ENCODE peak calls at places on chromosomes 11 and 22, in five cellular contexts. P, K, M, A and U are unnamed samples.

GRCh38 chr22:46290121-46290842 is 6.4 kb upstream of the GTSE1 start:
- DNase-seq in A (no peak), K (no peak), P (no peak), M (no peak), U (no peak)

GRCh38 chr22:10781571-10782403 is 4746.2 kb upstream of the OR11H1 start:
- DNase-seq in M (no peak), P (no peak), A (no peak), K (no peak), U (no peak)

GRCh38 chr11:6655790-6656580 is at the start of gene DCHS1:
- DNase-seq in K (no peak), M (no peak), P (no peak), A (no peak), U (no peak)

GRCh38 chr22:44162960-44163359 is 17.8 kb upstream of the PARVG start:
- DNase-seq in A (no peak), M (no peak), P (no peak), K (no peak), U (no peak)

GRCh38 chr22:25420925-25421904 is 143.3 kb upstream of the GRK3 start:
- DNase-seq in P (no peak), M (peak; percentile 68), K (no peak), A (no peak), U (no peak)

GRCh38 chr11:11329062-11329806 is 23.8 kb downstream of the CSNK2A3 start:
- DNase-seq in P (no peak), A (no peak), M (no peak), K (no peak), U (no peak)

GRCh38 chr22:18114495-18114894 is 3.9 kb downstream of the TUBA8 start:
- DNase-seq in A (no peak), M (no peak), P (no peak), K (no peak), U (no peak)

GRCh38 chr11:66082936-66083698 is 13.0 kb downstream of the PACS1 start:
- DNase-seq in K (no peak), A (no peak), M (no peak), P (no peak), U (no peak)

GRCh38 chr11:62545437-62546243 is 966 bp downstream of the AHNAK start:
- DNase-seq in M (peak; percentile 81), K (peak; percentile 91), A (peak; percentile 78), P (no peak), U (no peak)

GRCh38 chr11:121091492-121092179 is 9.4 kb upstream of the TECTA start:
- DNase-seq in P (no peak), M (no peak), K (no peak), A (no peak), U (no peak)

GRCh38 chr11:14054708-14055107 is 92.2 kb downstream of the SPON1 start:
- DNase-seq in A (no peak), M (no peak), K (no peak), P (no peak), U (no peak)

GRCh38 chr11:9601041-9601875 is 27.8 kb downstream of the WEE1 start:
- DNase-seq in A (no peak), P (peak; percentile 42), M (peak; percentile 69), K (no peak), U (peak; percentile 48)

GRCh38 chr22:46413725-46414379 is 78.3 kb downstream of the TRMU start:
- DNase-seq in M (no peak), P (no peak), K (no peak), A (no peak), U (no peak)

GRCh38 chr22:35894464-35894878 is 134.2 kb downstream of the RBFOX2 start:
- DNase-seq in A (no peak), P (no peak), M (no peak), K (no peak), U (no peak)

GRCh38 chr11:86388198-86388597 is 13.5 kb downstream of the CCDC81 start:
- DNase-seq in A (no peak), P (no peak), M (no peak), K (no peak), U (no peak)

GRCh38 chr22:24482586-24482985 is 12.5 kb upstream of the UPB1 start:
- DNase-seq in K (peak; percentile 61), M (no peak), A (no peak), P (no peak), U (no peak)

GRCh38 chr11:61160487-61161189 is 588 bp downstream of the VPS37C start:
- DNase-seq in A (no peak), P (no peak), K (no peak), M (no peak), U (no peak)

GRCh38 chr11:8384199-8384821 is 120.6 kb upstream of the LMO1 start:
- DNase-seq in P (no peak), K (peak; percentile 93), A (no peak), M (peak; percentile 74), U (no peak)

GRCh38 chr11:130675917-130676316 is 227.5 kb downstream of the ADAMTS15 start:
- DNase-seq in K (no peak), P (no peak), A (no peak), M (no peak), U (no peak)

GRCh38 chr22:41382610-41383009 is 868 bp downstream of the TEF start:
- DNase-seq in P (no peak), K (no peak), M (no peak), A (no peak), U (no peak)

GRCh38 chr11:69620663-69621290 is 20.2 kb upstream of the CCND1 start:
- DNase-seq in K (no peak), P (no peak), M (no peak), A (no peak), U (no peak)

GRCh38 chr11:78244546-78245315 is 56.0 kb downstream of the USP35 start:
- DNase-seq in K (no peak), M (no peak), P (no peak), A (no peak), U (no peak)

GRCh38 chr22:35860087-35860733 is 142.5 kb downstream of the APOL5 start:
- DNase-seq in A (no peak), P (no peak), K (no peak), M (no peak), U (no peak)

GRCh38 chr11:118939948-118940598 is 14.3 kb upstream of the BCL9L start:
- DNase-seq in K (no peak), M (peak; percentile 62), A (no peak), P (no peak), U (peak; percentile 60)

GRCh38 chr11:45092901-45093760 is 53.3 kb upstream of the PRDM11 start:
- DNase-seq in K (peak; percentile 58), P (peak; percentile 38), A (no peak), M (peak; percentile 18), U (no peak)

GRCh38 chr11:17490232-17490631 is 13.6 kb upstream of the ABCC8 start:
- DNase-seq in P (no peak), A (no peak), M (no peak), K (no peak), U (no peak)

GRCh38 chr11:103794262-103794661 is 242.2 kb upstream of the DDI1 start:
- DNase-seq in M (no peak), K (no peak), A (no peak), P (no peak), U (no peak)

GRCh38 chr11:126157326-126158030 is 54.0 kb downstream of the RPUSD4 start:
- DNase-seq in K (no peak), M (no peak), A (no peak), P (no peak), U (no peak)

GRCh38 chr11:57460756-57461749 is 725 bp downstream of the RTN4RL2 start:
- DNase-seq in A (no peak), P (no peak), M (peak; percentile 64), K (no peak), U (no peak)

GRCh38 chr11:31499576-31500178 is 9.7 kb downstream of the IMMP1L start:
- DNase-seq in P (no peak), A (no peak), K (no peak), M (no peak), U (no peak)

GRCh38 chr11:133011604-133012003 is 520.7 kb downstream of the OPCML start:
- DNase-seq in P (no peak), M (no peak), A (no peak), K (no peak), U (no peak)

GRCh38 chr11:9753031-9753430 is 89.2 kb downstream of the SWAP70 start:
- DNase-seq in K (no peak), P (no peak), M (no peak), A (no peak), U (no peak)